ENCODE peak calls at places on chromosomes 12 and 14, in nine cellular contexts. G is transverse colon; Q is CD4-positive, alpha-beta T cell; N is psoas muscle; M is A549; P is OCI-LY7; I is CD8-positive, alpha-beta T cell; C is ascending aorta; L is heart left ventricle. R is an unnamed sample.

GRCh38 chr12:78863482-78864427 is 819 bp upstream of the SYT1 start:
- DNase-seq in G (peak; percentile 38), Q (no peak), N (peak; percentile 14), M (peak; percentile 86), P (no peak), I (no peak), C (no peak), L (peak; percentile 17), R (peak; percentile 14)

GRCh38 chr12:14841761-14842160 is 1.6 kb downstream of the ART4 start:
- DNase-seq in G (peak; percentile 23), Q (no peak), N (peak; percentile 39), M (peak; percentile 70), P (no peak), I (no peak), C (peak; percentile 19), L (peak; percentile 63), R (peak; percentile 56)

GRCh38 chr12:2414810-2415567 is 362.2 kb downstream of the CACNA1C start:
- DNase-seq in G (no peak), Q (no peak), N (no peak), M (no peak), P (no peak), I (no peak), C (no peak), L (no peak), R (no peak)

GRCh38 chr12:78062781-78063180 is 232.1 kb downstream of the NAV3 start:
- DNase-seq in G (peak; percentile 11), Q (no peak), N (no peak), M (peak; percentile 10), P (no peak), I (no peak), C (no peak), L (peak; percentile 28), R (peak; percentile 18)

GRCh38 chr12:22008196-22008595 is 37.8 kb upstream of the CMAS start:
- DNase-seq in G (no peak), Q (no peak), N (no peak), M (no peak), P (no peak), I (no peak), C (no peak), L (no peak), R (no peak)

GRCh38 chr12:9969673-9970072 is 1.5 kb upstream of the CLEC12A start:
- DNase-seq in G (no peak), Q (no peak), N (no peak), M (no peak), P (no peak), I (no peak), C (no peak), L (no peak), R (no peak)

GRCh38 chr12:30823140-30823669 is 68.5 kb upstream of the CAPRIN2 start:
- DNase-seq in G (peak; percentile 34), Q (no peak), N (peak; percentile 41), M (peak; percentile 43), P (no peak), I (peak; percentile 18), C (no peak), L (peak; percentile 37), R (peak; percentile 31)

GRCh38 chr12:2163172-2163927 is 110.6 kb downstream of the CACNA1C start:
- DNase-seq in G (peak; percentile 92), Q (no peak), N (peak; percentile 87), M (no peak), P (no peak), I (no peak), C (peak; percentile 53), L (peak; percentile 93), R (peak; percentile 89)

GRCh38 chr12:2337031-2338010 is 284.5 kb downstream of the CACNA1C start:
- DNase-seq in G (no peak), Q (no peak), N (no peak), M (no peak), P (no peak), I (no peak), C (no peak), L (no peak), R (no peak)

GRCh38 chr14:81208489-81208888 is 12.3 kb downstream of the GTF2A1 start:
- DNase-seq in G (no peak), Q (no peak), N (peak; percentile 45), M (no peak), P (no peak), I (no peak), C (no peak), L (no peak), R (no peak)

GRCh38 chr14:71720978-71721624 is 211.1 kb upstream of the RGS6 start:
- DNase-seq in G (peak; percentile 14), Q (no peak), N (no peak), M (peak; percentile 71), P (peak; percentile 30), I (no peak), C (no peak), L (peak; percentile 41), R (no peak)

GRCh38 chr14:88551936-88552565 is 2.8 kb downstream of the PTPN21 start:
- DNase-seq in G (no peak), Q (no peak), N (peak; percentile 21), M (no peak), P (no peak), I (no peak), C (no peak), L (peak; percentile 42), R (no peak)

GRCh38 chr14:52055215-52055614 is 13.6 kb downstream of the NID2 start:
- DNase-seq in G (no peak), Q (no peak), N (no peak), M (no peak), P (no peak), I (no peak), C (no peak), L (no peak), R (no peak)

GRCh38 chr12:68122236-68122920 is 37.2 kb downstream of the IFNG start:
- DNase-seq in G (no peak), Q (no peak), N (no peak), M (no peak), P (no peak), I (no peak), C (no peak), L (no peak), R (no peak)

GRCh38 chr12:109621271-109621671 is 47.7 kb downstream of the MVK start:
- DNase-seq in G (no peak), Q (no peak), N (no peak), M (no peak), P (no peak), I (no peak), C (no peak), L (no peak), R (no peak)

GRCh38 chr14:104281768-104282301 is 143.4 kb downstream of the KIF26A start:
- DNase-seq in G (peak; percentile 51), Q (no peak), N (peak; percentile 5), M (no peak), P (no peak), I (no peak), C (no peak), L (peak; percentile 14), R (peak; percentile 7)

GRCh38 chr14:32224731-32225377 is 21.8 kb upstream of the RNU6-8 start:
- DNase-seq in G (no peak), Q (no peak), N (peak; percentile 30), M (peak; percentile 52), P (no peak), I (no peak), C (no peak), L (peak; percentile 31), R (no peak)
- TF ChIP-seq CTCF in G (peak; percentile 21), Q (no peak), N (peak; percentile 45), M (peak; percentile 14), P (no peak), I (no peak), C (peak; percentile 37), L (no peak), R (peak; percentile 50)

GRCh38 chr14:105450864-105451720 is 23.5 kb upstream of the CRIP2 start:
- DNase-seq in G (no peak), Q (no peak), N (no peak), M (peak; percentile 35), P (no peak), I (no peak), C (no peak), L (no peak), R (no peak)

GRCh38 chr14:105447651-105448640 is 26.7 kb upstream of the CRIP2 start:
- DNase-seq in G (no peak), Q (no peak), N (no peak), M (no peak), P (no peak), I (no peak), C (no peak), L (no peak), R (no peak)

GRCh38 chr14:105449276-105450122 is 25.1 kb upstream of the CRIP2 start:
- DNase-seq in G (no peak), Q (no peak), N (no peak), M (no peak), P (no peak), I (no peak), C (no peak), L (no peak), R (no peak)

GRCh38 chr14:105448706-105449111 is 25.9 kb upstream of the CRIP2 start:
- DNase-seq in G (peak; percentile 66), Q (peak; percentile 65), N (peak; percentile 76), M (peak; percentile 67), P (peak; percentile 62), I (peak; percentile 72), C (no peak), L (peak; percentile 83), R (peak; percentile 80)

DNA sequence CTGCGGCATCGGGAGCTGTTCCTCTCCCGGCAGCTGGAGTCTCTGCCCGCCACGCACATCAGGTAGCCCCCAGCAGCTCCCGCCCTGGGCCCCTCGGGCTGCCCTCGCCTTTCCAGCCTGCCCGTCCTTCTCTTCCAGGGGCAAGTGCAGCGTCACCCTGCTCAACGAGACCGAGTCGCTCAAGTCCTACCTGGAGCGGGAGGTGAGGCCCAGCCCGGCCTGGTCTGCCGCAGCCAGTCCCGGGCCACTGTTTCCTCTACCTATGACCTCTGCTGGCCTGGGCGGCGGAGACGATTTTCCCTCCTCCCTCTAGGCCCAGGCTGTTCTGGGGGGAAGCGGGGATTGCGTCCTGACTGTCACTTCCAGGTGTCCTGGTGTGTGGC is 24.5 kb upstream of the CRIP2 start:
- DNase-seq in G (no peak), Q (no peak), N (no peak), M (no peak), P (no peak), I (no peak), C (no peak), L (no peak), R (no peak)
- H3K27ac ChIP-seq in G (no peak overlapping the region), Q (no peak overlapping the region), N (no peak overlapping the region), M (no peak overlapping the region), P (no peak overlapping the region), I (no peak overlapping the region), C (no peak overlapping the region), L (no peak overlapping the region), R (no peak overlapping the region)

GRCh38 chr12:64240781-64241180 is 18.7 kb upstream of the KICS2 start:
- DNase-seq in G (no peak), Q (no peak), N (no peak), M (no peak), P (no peak), I (no peak), C (no peak), L (no peak), R (no peak)
- TF ChIP-seq CTCF in G (no peak), Q (no peak), N (no peak), M (no peak), P (no peak), I (no peak), C (no peak), L (no peak), R (no peak)

DNA sequence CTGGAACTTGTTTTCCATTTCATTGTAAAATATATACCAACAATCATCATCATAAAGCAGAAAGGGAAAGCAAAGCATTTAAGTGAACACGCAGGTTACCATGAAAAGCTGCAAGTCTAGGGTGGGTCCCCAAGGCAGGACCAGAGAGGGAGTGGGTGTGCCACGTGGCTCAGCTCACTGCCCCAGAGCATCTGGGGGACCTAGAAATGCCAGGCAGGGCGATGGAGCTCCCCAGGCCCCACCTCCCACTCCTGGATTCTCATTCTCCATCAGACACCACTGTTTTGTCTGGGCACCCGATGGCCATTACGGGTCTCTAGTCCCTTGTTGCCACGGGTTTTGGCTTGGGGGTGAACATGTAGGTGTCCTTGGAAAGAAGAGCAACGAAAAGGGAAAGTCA is 34.7 kb downstream of the BCL11B start:
- DNase-seq in G (no peak), Q (no peak), N (no peak), M (no peak), P (no peak), I (no peak), C (no peak), L (no peak), R (no peak)
- H3K27ac ChIP-seq in G (no peak overlapping the region), Q (peak overlapping the region; percentile 97), N (no peak overlapping the region), M (no peak overlapping the region), P (no peak overlapping the region), I (peak overlapping the region; percentile 79), C (no peak overlapping the region), L (no peak overlapping the region), R (no peak overlapping the region)

R was measured in left ventricle myocardium inferior.